ENCODE peak calls at places on chromosomes 7 and 10, in seven cellular contexts. G, I, T, E, J, F and R are unnamed samples.
A peak's percentile ranks its signal among the peaks of the same experiment; 100 is the strongest.

GRCh38 chr7:2477447-2478386 is 1.5 kb upstream of the GRIFIN start:
- DNase-seq in G (peak; percentile 62), I (peak; percentile 27), T (peak; percentile 18), E (peak; percentile 42), J (peak; percentile 69), F (peak; percentile 5), R (peak; percentile 57)

GRCh38 chr10:104734408-104734807 is 93.3 kb downstream of the SORCS3 start:
- DNase-seq in G (no peak), I (no peak), T (no peak), E (no peak), J (no peak), F (no peak), R (no peak)

GRCh38 chr10:119461380-119461779 is 81.1 kb downstream of the RGS10 start:
- DNase-seq in G (no peak), I (no peak), T (no peak), E (no peak), J (no peak), F (no peak), R (no peak)

GRCh38 chr7:424961-425793 is 94.5 kb downstream of the PDGFA start:
- DNase-seq in G (no peak), I (no peak), T (no peak), E (peak; percentile 27), J (no peak), F (no peak), R (no peak)

GRCh38 chr7:156612930-156613329 is 27.6 kb upstream of the RNF32 start:
- DNase-seq in G (no peak), I (peak; percentile 30), T (no peak), E (no peak), J (peak; percentile 77), F (no peak), R (no peak)

GRCh38 chr10:3897156-3897555 is 112.1 kb upstream of the KLF6 start:
- DNase-seq in G (no peak), I (no peak), T (peak; percentile 42), E (no peak), J (no peak), F (no peak), R (no peak)

GRCh38 chr7:11297764-11298163 is 324.1 kb downstream of the PHF14 start:
- DNase-seq in G (no peak), I (no peak), T (peak; percentile 18), E (no peak), J (no peak), F (no peak), R (no peak)

GRCh38 chr10:113921571-113922370 is 67.3 kb downstream of the NHLRC2 start:
- DNase-seq in G (no peak), I (no peak), T (no peak), E (no peak), J (no peak), F (no peak), R (no peak)

GRCh38 chr10:30898964-30899363 is 132.7 kb downstream of the ZNF438 start:
- DNase-seq in G (no peak), I (no peak), T (no peak), E (no peak), J (no peak), F (no peak), R (no peak)

GRCh38 chr10:15370741-15371701 is at the start of gene FAM171A1:
- DNase-seq in G (peak; percentile 53), I (peak; percentile 40), T (peak; percentile 30), E (no peak), J (peak; percentile 60), F (peak; percentile 41), R (peak; percentile 51)

GRCh38 chr7:157674027-157674714 is 337.4 kb downstream of the DNAJB6 start:
- DNase-seq in G (no peak), I (no peak), T (no peak), E (no peak), J (no peak), F (no peak), R (no peak)

GRCh38 chr10:117860823-117861222 is 185.9 kb downstream of the RAB11FIP2 start:
- DNase-seq in G (no peak), I (no peak), T (no peak), E (no peak), J (no peak), F (no peak), R (no peak)

GRCh38 chr10:60237977-60238376 is 151.7 kb downstream of the ANK3 start:
- DNase-seq in G (no peak), I (no peak), T (peak; percentile 66), E (no peak), J (no peak), F (no peak), R (no peak)

GRCh38 chr10:127320176-127320575 is 123.8 kb upstream of the INSYN2A start:
- DNase-seq in G (peak; percentile 25), I (no peak), T (no peak), E (no peak), J (no peak), F (no peak), R (no peak)

GRCh38 chr10:131846224-131847101 is 54.3 kb upstream of the PPP2R2D start:
- DNase-seq in G (peak; percentile 6), I (no peak), T (no peak), E (peak; percentile 11), J (no peak), F (peak; percentile 10), R (no peak)

GRCh38 chr10:17375936-17376584 is 78.3 kb downstream of the ST8SIA6 start:
- DNase-seq in G (no peak), I (no peak), T (no peak), E (no peak), J (no peak), F (no peak), R (no peak)

GRCh38 chr7:46178685-46179084 is 257.6 kb upstream of the IGFBP3 start:
- DNase-seq in G (no peak), I (no peak), T (peak; percentile 69), E (no peak), J (no peak), F (no peak), R (no peak)

GRCh38 chr10:100008708-100009282 is 952 bp downstream of the DNMBP start:
- DNase-seq in G (no peak), I (no peak), T (no peak), E (no peak), J (no peak), F (no peak), R (no peak)

GRCh38 chr7:127776776-127777390 is 124.9 kb downstream of the SND1 start:
- DNase-seq in G (no peak), I (no peak), T (peak; percentile 72), E (no peak), J (no peak), F (no peak), R (no peak)

GRCh38 chr10:124493191-124493936 is 31.7 kb downstream of the LHPP start:
- DNase-seq in G (no peak), I (no peak), T (no peak), E (no peak), J (no peak), F (peak; percentile 7), R (no peak)

GRCh38 chr7:94908204-94909022 is 1.0 kb downstream of the PPP1R9A start:
- DNase-seq in G (peak; percentile 60), I (no peak), T (no peak), E (no peak), J (no peak), F (peak; percentile 72), R (peak; percentile 26)

GRCh38 chr10:17989908-17990767 is 38.4 kb downstream of the SLC39A12 start:
- DNase-seq in G (no peak), I (no peak), T (peak; percentile 73), E (no peak), J (no peak), F (no peak), R (no peak)

GRCh38 chr7:74324499-74325229 is 35.5 kb downstream of the CLIP2 start:
- DNase-seq in G (no peak), I (no peak), T (no peak), E (no peak), J (no peak), F (no peak), R (no peak)

GRCh38 chr7:150934045-150934766 is 43.9 kb downstream of the KCNH2 start:
- DNase-seq in G (no peak), I (no peak), T (no peak), E (no peak), J (no peak), F (no peak), R (no peak)

GRCh38 chr7:96034940-96035727 is 262.8 kb downstream of the DYNC1I1 start:
- DNase-seq in G (no peak), I (no peak), T (peak; percentile 13), E (no peak), J (no peak), F (peak; percentile 63), R (no peak)

GRCh38 chr7:142749218-142749993 is at the start of gene PRSS1:
- DNase-seq in G (no peak), I (no peak), T (no peak), E (no peak), J (no peak), F (no peak), R (no peak)

GRCh38 chr10:133044502-133044901 is 43.2 kb upstream of the ADGRA1 start:
- DNase-seq in G (no peak), I (no peak), T (peak; percentile 10), E (no peak), J (no peak), F (no peak), R (no peak)